ENCODE peak calls at places on chromosomes 5 and 9, in seven cellular contexts. B is stimulated activated naive CD4-positive, alpha-beta T cell; U is ACHN; K is lung; E is HS-5; C is CMK; G is kidney tubule cell. Y is an unnamed sample.
A peak's percentile ranks its signal among the peaks of the same experiment; 100 is the strongest.

GRCh38 chr5:179241175-179241574 is 104.1 kb downstream of the ADAMTS2 start:
- DNase-seq in B (no peak), U (no peak), K (no peak), E (no peak), C (no peak), G (no peak), Y (no peak)

GRCh38 chr5:140833993-140834392 is at the start of gene PCDHA7:
- DNase-seq in B (no peak), U (peak; percentile 8), K (no peak), E (no peak), C (no peak), G (peak; percentile 28), Y (no peak)

GRCh38 chr5:372556-372910 is 51.0 kb downstream of the AHRR start:
- DNase-seq in B (no peak), U (no peak), K (no peak), E (no peak), C (peak; percentile 26), G (no peak), Y (no peak)

GRCh38 chr9:15977438-15977837 is 424.6 kb downstream of the CCDC171 start:
- DNase-seq in B (no peak), U (no peak), K (no peak), E (no peak), C (no peak), G (peak; percentile 21), Y (no peak)

GRCh38 chr5:142544946-142545652 is 140.8 kb downstream of the FGF1 start:
- DNase-seq in B (no peak), U (no peak), K (no peak), E (no peak), C (no peak), G (peak; percentile 81), Y (no peak)

GRCh38 chr5:9507974-9508373 is 37.9 kb downstream of the SEMA5A start:
- DNase-seq in B (no peak), U (no peak), K (no peak), E (peak; percentile 49), C (no peak), G (peak; percentile 28), Y (peak; percentile 53)

GRCh38 chr9:10230512-10230911 is 382.3 kb downstream of the PTPRD start:
- DNase-seq in B (no peak), U (no peak), K (no peak), E (no peak), C (no peak), G (no peak), Y (no peak)

GRCh38 chr5:35159370-35159742 is 70.9 kb downstream of the PRLR start:
- DNase-seq in B (no peak), U (no peak), K (peak; percentile 60), E (no peak), C (no peak), G (no peak), Y (no peak)

GRCh38 chr5:109769597-109770291 is 80.0 kb downstream of the MAN2A1 start:
- DNase-seq in B (no peak), U (no peak), K (no peak), E (no peak), C (no peak), G (peak; percentile 32), Y (no peak)

GRCh38 chr5:158780656-158781237 is 319.0 kb downstream of the EBF1 start:
- DNase-seq in B (no peak), U (no peak), K (no peak), E (no peak), C (no peak), G (no peak), Y (no peak)

GRCh38 chr9:11016081-11016480 is 403.3 kb upstream of the PTPRD start:
- DNase-seq in B (no peak), U (no peak), K (no peak), E (no peak), C (no peak), G (peak; percentile 32), Y (no peak)

GRCh38 chr5:29150840-29151239 is 2042.6 kb upstream of the CDH6 start:
- DNase-seq in B (no peak), U (no peak), K (no peak), E (no peak), C (no peak), G (no peak), Y (no peak)

GRCh38 chr5:135553688-135554462 is 18.1 kb upstream of the NEUROG1 start:
- DNase-seq in B (no peak), U (peak; percentile 64), K (no peak), E (no peak), C (no peak), G (peak; percentile 74), Y (peak; percentile 51)

GRCh38 chr9:103661663-103662062 is 432.4 kb upstream of the SMC2 start:
- DNase-seq in B (no peak), U (no peak), K (no peak), E (no peak), C (no peak), G (no peak), Y (peak; percentile 21)